ENCODE peak calls at places on chromosomes 3 and 15, in ten cellular contexts. I, Q, E, D, K, P, G, T, C and O are unnamed samples.

GRCh38 chr15:31136016-31136415 is 34.5 kb upstream of the TRPM1 start:
- DNase-seq in P (no peak), I (no peak), E (no peak), C (no peak), G (no peak), D (no peak), T (peak; percentile 57), K (no peak), Q (no peak), O (peak; percentile 21)

GRCh38 chr3:123489400-123490004 is 40.6 kb upstream of the ADCY5 start:
- DNase-seq in D (peak; percentile 38), P (peak; percentile 84), K (peak; percentile 75), I (peak; percentile 10), C (peak; percentile 68), T (peak; percentile 68), E (peak; percentile 70), Q (peak; percentile 11), G (peak; percentile 78), O (peak; percentile 44)

GRCh38 chr3:30625541-30626438 is 19.4 kb downstream of the TGFBR2 start:
- DNase-seq in C (peak; percentile 83), I (no peak), G (no peak), Q (peak; percentile 55), E (no peak), T (peak; percentile 85), P (peak; percentile 93), D (peak; percentile 31), K (peak; percentile 91), O (no peak)

GRCh38 chr3:12663311-12663935 is 494 bp downstream of the RAF1 start:
- DNase-seq in T (peak; percentile 17), D (no peak), P (peak; percentile 56), G (peak; percentile 75), K (no peak), C (peak; percentile 53), I (peak; percentile 42), Q (no peak), E (peak; percentile 35), O (peak; percentile 39)

GRCh38 chr15:78838480-78838879 is 27.2 kb upstream of the ADAMTS7 start:
- DNase-seq in K (peak; percentile 84), P (no peak), T (no peak), E (no peak), G (peak; percentile 57), C (peak; percentile 80), I (no peak), D (peak; percentile 27), Q (no peak), O (no peak)

GRCh38 chr3:197878427-197878826 is 71.6 kb upstream of the RPL35A start:
- DNase-seq in T (no peak), I (no peak), P (no peak), G (no peak), C (no peak), D (no peak), Q (peak; percentile 11), E (no peak), K (no peak), O (no peak)

GRCh38 chr3:39427506-39427905 is 21.0 kb downstream of the RPSA start:
- DNase-seq in C (no peak), T (no peak), K (no peak), Q (no peak), D (no peak), P (no peak), G (no peak), E (no peak), I (no peak), O (no peak)

GRCh38 chr3:132730891-132731580 is 8.8 kb upstream of the NPHP3 start:
- DNase-seq in P (peak; percentile 55), D (no peak), I (no peak), C (peak; percentile 67), T (peak; percentile 39), Q (peak; percentile 16), E (no peak), K (peak; percentile 71), G (no peak), O (no peak)

GRCh38 chr3:191430103-191430502 is 30.9 kb upstream of the PYDC2 start:
- DNase-seq in K (no peak), T (no peak), P (no peak), G (no peak), I (no peak), C (no peak), E (no peak), Q (no peak), D (no peak), O (no peak)

GRCh38 chr3:101932326-101933108 is 83.2 kb downstream of the NFKBIZ start:
- DNase-seq in C (no peak), I (no peak), E (no peak), T (no peak), D (no peak), K (no peak), Q (no peak), P (no peak), G (no peak), O (no peak)

GRCh38 chr15:85607141-85607806 is 187.5 kb downstream of the KLHL25 start:
- DNase-seq in I (no peak), G (no peak), K (no peak), Q (no peak), C (no peak), D (no peak), P (peak; percentile 67), E (no peak), T (peak; percentile 21), O (no peak)

GRCh38 chr3:120604784-120605183 is 8.6 kb downstream of the NDUFB4 start:
- DNase-seq in D (no peak), P (no peak), I (no peak), G (no peak), E (no peak), Q (no peak), T (no peak), C (peak; percentile 9), K (no peak), O (no peak)

GRCh38 chr3:115512565-115513410 is 110.5 kb upstream of the GAP43 start:
- DNase-seq in T (peak; percentile 11), E (peak; percentile 29), P (no peak), D (no peak), I (no peak), Q (no peak), K (peak; percentile 56), C (peak; percentile 16), G (no peak), O (peak; percentile 57)

GRCh38 chr3:174618368-174618767 is 240.8 kb upstream of the NAALADL2 start:
- DNase-seq in I (no peak), G (no peak), D (no peak), P (no peak), K (peak; percentile 14), Q (no peak), T (no peak), E (no peak), C (no peak), O (no peak)

GRCh38 chr3:174620855-174621457 is 238.2 kb upstream of the NAALADL2 start:
- DNase-seq in E (no peak), D (no peak), P (no peak), C (no peak), Q (no peak), I (no peak), G (no peak), K (no peak), T (no peak), O (no peak)

GRCh38 chr3:174619244-174619643 is 239.9 kb upstream of the NAALADL2 start:
- DNase-seq in E (no peak), P (no peak), C (no peak), D (no peak), I (no peak), T (no peak), G (no peak), K (peak; percentile 7), Q (no peak), O (no peak)

DNA sequence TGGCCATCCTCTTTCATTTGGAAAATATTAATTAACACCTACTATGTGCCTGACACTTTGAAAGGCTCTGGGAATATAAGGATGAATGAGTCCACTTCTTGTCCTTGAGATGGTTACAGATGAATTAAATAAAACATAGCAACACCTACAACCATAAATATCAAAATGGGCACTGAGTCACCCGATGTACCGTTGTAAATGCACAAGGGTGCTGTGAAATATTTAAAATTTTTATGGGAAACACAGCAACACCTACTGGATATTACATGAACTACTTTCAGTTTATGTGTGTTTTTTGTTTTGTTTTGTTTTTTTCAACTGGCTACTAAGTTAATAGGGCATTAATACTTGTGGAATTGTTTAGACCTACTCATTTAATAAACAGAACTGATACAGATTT is 239.0 kb upstream of the NAALADL2 start:
- DNase-seq in P (peak; percentile 61), I (no peak), K (peak; percentile 27), E (no peak), Q (peak; percentile 2), T (peak; percentile 1), C (peak; percentile 19), D (no peak), G (no peak), O (no peak)
- TF ChIP-seq CTCF in P (peak; percentile 69), I (no peak), K (peak; percentile 42), E (peak; percentile 39), Q (peak; percentile 32), T (peak; percentile 7), C (peak; percentile 34), D (no peak), G (peak; percentile 28), O (peak; percentile 51)

GRCh38 chr3:119434703-119435102 is 28.7 kb downstream of the TMEM39A start:
- DNase-seq in Q (no peak), K (no peak), C (no peak), T (no peak), G (no peak), P (no peak), I (no peak), D (no peak), E (no peak), O (no peak)
- TF ChIP-seq CTCF in Q (no peak), K (no peak), C (no peak), T (no peak), G (no peak), P (peak; percentile 22), I (no peak), D (no peak), E (no peak), O (no peak)

GRCh38 chr3:187974857-187975257 is 179.1 kb upstream of the LPP start:
- DNase-seq in T (no peak), K (no peak), P (no peak), C (no peak), D (no peak), Q (no peak), G (no peak), I (no peak), E (no peak), O (no peak)
- TF ChIP-seq CTCF in T (no peak), K (peak; percentile 18), P (peak; percentile 52), C (peak; percentile 31), D (peak; percentile 3), Q (no peak), G (no peak), I (peak; percentile 58), E (no peak), O (no peak)

DNA sequence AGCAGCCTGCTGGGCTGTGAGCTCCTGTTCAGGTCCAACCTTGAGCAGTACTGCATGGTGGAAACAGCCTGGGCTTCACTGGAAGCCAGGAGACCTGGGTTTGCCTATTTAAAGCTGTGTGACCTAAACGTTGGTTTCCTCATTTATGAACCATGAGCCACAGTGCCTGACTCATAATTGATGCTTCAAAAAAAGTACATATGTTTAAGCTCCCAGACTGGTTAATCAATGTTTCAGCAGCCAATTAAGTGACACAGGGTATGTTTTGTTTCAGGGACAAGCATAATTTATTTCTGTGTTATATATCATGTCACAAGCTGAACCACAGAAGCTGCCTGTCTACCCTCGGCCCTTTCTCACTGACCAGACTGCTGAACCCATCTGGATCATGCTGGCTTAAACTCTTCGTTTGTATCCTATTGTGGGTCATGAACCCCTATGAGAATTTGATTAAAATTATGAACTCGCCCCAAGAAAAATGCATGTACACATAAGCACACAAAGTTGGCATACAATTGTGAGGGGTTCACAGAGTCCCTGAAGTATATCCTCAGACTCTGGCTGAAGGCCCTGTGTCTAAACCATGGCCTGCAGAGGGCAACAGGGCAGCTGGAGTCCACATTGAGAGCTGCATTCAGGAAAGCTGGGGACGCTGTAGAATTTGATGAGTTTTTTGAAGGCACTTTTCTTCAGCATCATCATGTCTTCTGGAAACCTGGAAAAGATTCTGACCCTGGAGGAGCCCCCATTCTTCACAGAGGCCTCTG is 23.7 kb downstream of the HDC start:
- DNase-seq in P (peak; percentile 36), G (no peak), T (no peak), D (no peak), Q (no peak), I (no peak), C (peak; percentile 58), K (peak; percentile 39), E (no peak), O (no peak)
- TF ChIP-seq CTCF in P (peak; percentile 14), G (no peak), T (no peak), D (no peak), Q (no peak), I (no peak), C (peak; percentile 11), K (no peak), E (no peak), O (no peak)